ENCODE peak calls at places on chromosomes 1 and 21, in four cellular contexts. G, Y, D and Q are unnamed samples.

GRCh38 chr1:204709021-204709420 is 23.5 kb upstream of the LRRN2 start:
- DNase-seq in G (peak), D (no peak), Y (no peak), Q (no peak)

GRCh38 chr1:9385801-9386573 is 93.3 kb downstream of the SPSB1 start:
- DNase-seq in Y (no peak), G (peak), D (no peak), Q (no peak)

GRCh38 chr1:81135524-81135923 is 665.2 kb upstream of the ADGRL2 start:
- DNase-seq in G (no peak), D (no peak), Y (no peak), Q (no peak)

GRCh38 chr1:237341391-237341790 is 299.4 kb downstream of the RYR2 start:
- DNase-seq in G (no peak), D (no peak), Y (no peak), Q (no peak)

GRCh38 chr1:22729921-22730320 is 19.3 kb downstream of the EPHB2 start:
- DNase-seq in G (no peak), Y (no peak), D (no peak), Q (no peak)

GRCh38 chr21:21952566-21952965 is 954.4 kb downstream of the NCAM2 start:
- DNase-seq in D (no peak), Y (no peak), G (no peak), Q (no peak)

GRCh38 chr1:226135059-226135651 is 51.4 kb downstream of the ACBD3 start:
- DNase-seq in Y (no peak), D (peak), G (no peak), Q (peak)

GRCh38 chr1:10765734-10766478 is 30.5 kb downstream of the CASZ1 start:
- DNase-seq in Y (no peak), G (peak), D (no peak), Q (peak)

GRCh38 chr1:50969611-50970507 is at the start of gene CDKN2C:
- DNase-seq in G (peak), D (peak), Y (no peak), Q (peak)

GRCh38 chr1:37931148-37931492 is 15.7 kb downstream of the INPP5B start:
- DNase-seq in D (no peak), G (peak), Y (no peak), Q (no peak)

GRCh38 chr1:175191654-175192053 is 922 bp downstream of the KIAA0040 start:
- DNase-seq in D (no peak), G (peak), Y (no peak), Q (peak)

GRCh38 chr1:241012708-241013340 is 344.2 kb downstream of the RGS7 start:
- DNase-seq in G (no peak), Y (no peak), D (no peak), Q (no peak)

GRCh38 chr21:31873696-31874599 is 1.1 kb downstream of the HUNK start:
- DNase-seq in G (no peak), Y (no peak), D (peak), Q (no peak)

GRCh38 chr1:145751491-145752021 is 32.3 kb downstream of the CD160 start:
- DNase-seq in G (peak), D (no peak), Y (no peak), Q (peak)